ENCODE peak calls at places on chromosomes 5 and 9, in ten cellular contexts. N is coronary artery; I is iPS-NIHi11; V is activated CD4-positive, alpha-beta T cell treated with anti-CD3 and anti-CD28 coated beads for 48 hours; A is NCI-H460; W is activated naive CD8-positive, alpha-beta T cell treated with anti-CD3 and anti-CD28 coated beads, Interleukin-2, amount 50 U/mL, for 24 hours; Y is body of pancreas; M is bronchial epithelial cell; Q is germinal center; X is activated gamma-delta T cell treated with anti-CD3 and anti-CD28 coated beads, Interleukin-2, amount 50 U/mL, for 16 hours. H is an unnamed sample.

GRCh38 chr9:136059321-136059791 is 35.7 kb downstream of the NACC2 start:
- DNase-seq in W (no peak), M (no peak), X (no peak), Q (no peak), I (no peak), V (no peak), N (peak), A (no peak), Y (no peak), H (no peak)

GRCh38 chr5:156534086-156534485 is 207.1 kb downstream of the SGCD start:
- DNase-seq in V (no peak), X (no peak), N (no peak), Q (no peak), A (no peak), I (no peak), W (no peak), M (no peak), Y (no peak), H (no peak)

GRCh38 chr5:37915078-37915736 is 75.4 kb upstream of the GDNF start:
- DNase-seq in W (no peak), V (no peak), Q (no peak), N (no peak), A (no peak), Y (no peak), X (no peak), M (no peak), I (no peak), H (no peak)

GRCh38 chr9:103804077-103804735 is 289.9 kb upstream of the SMC2 start:
- DNase-seq in Y (no peak), X (no peak), V (no peak), A (peak), W (no peak), Q (no peak), N (no peak), M (peak), I (no peak), H (no peak)

GRCh38 chr5:158701406-158702177 is 398.1 kb downstream of the EBF1 start:
- DNase-seq in V (no peak), Y (no peak), M (peak), N (peak), Q (no peak), W (no peak), X (no peak), A (peak), I (no peak), H (no peak)

GRCh38 chr5:123035950-123036390 is 555 bp downstream of the PPIC start:
- DNase-seq in N (peak), Q (peak), V (peak), A (no peak), I (peak), M (peak), X (no peak), Y (peak), W (no peak), H (no peak)

GRCh38 chr5:140298183-140298601 is 4.7 kb downstream of the PFDN1 start:
- DNase-seq in Y (no peak), W (no peak), X (no peak), M (peak), I (no peak), Q (no peak), N (no peak), V (no peak), A (no peak), H (no peak)

GRCh38 chr5:43041669-43042175 is 1.6 kb upstream of the ANXA2R start:
- DNase-seq in Y (peak), M (peak), I (no peak), N (no peak), V (peak), W (peak), X (no peak), A (peak), Q (peak), H (no peak)

GRCh38 chr9:128637656-128638055 is 19.0 kb downstream of the DYNC2I2 start:
- DNase-seq in X (no peak), Q (no peak), A (no peak), N (no peak), V (no peak), Y (no peak), I (no peak), M (no peak), W (no peak), H (no peak)

GRCh38 chr5:111961867-111962266 is 204.9 kb upstream of the NREP start:
- DNase-seq in Y (no peak), W (no peak), M (no peak), Q (no peak), A (no peak), N (no peak), X (no peak), I (no peak), V (no peak), H (no peak)

GRCh38 chr9:8486095-8486494 is 686.5 kb upstream of the DMAC1 start:
- DNase-seq in V (peak), M (peak), I (peak), Y (peak), Q (no peak), W (no peak), A (peak), X (no peak), N (no peak), H (no peak)

GRCh38 chr5:59300930-59301329 is 592.6 kb downstream of the PDE4D start:
- DNase-seq in N (no peak), I (no peak), A (no peak), Q (no peak), X (no peak), V (no peak), M (no peak), Y (no peak), W (no peak), H (no peak)